ENCODE peak calls at places on chromosomes 5 and 9, in nine cellular contexts. R is prostate gland, O is PC-3, W is uterus, L is dorsolateral prefrontal cortex, X is Peyer's patch, S is stomach, I is left lung, E is K562. T is an unnamed sample.

GRCh38 chr9:130399768-130400167 is 45.0 kb upstream of the ASS1 start:
- DNase-seq in R (no peak), O (no peak), W (no peak), L (no peak), X (no peak), S (no peak), I (no peak), E (no peak), T (no peak)

GRCh38 chr5:65919773-65920172 is 6.6 kb upstream of the ERBIN start:
- DNase-seq in R (no peak), O (peak; percentile 33), W (no peak), L (no peak), X (no peak), S (no peak), I (no peak), E (no peak), T (no peak)

GRCh38 chr9:128457207-128457606 is 1.4 kb downstream of the ODF2 start:
- DNase-seq in R (no peak), O (no peak), W (no peak), L (no peak), X (no peak), S (no peak), I (no peak), E (no peak), T (no peak)

GRCh38 chr9:17272510-17272909 is 137.7 kb downstream of the CNTLN start:
- DNase-seq in R (no peak), O (no peak), W (no peak), L (no peak), X (no peak), S (no peak), I (no peak), E (no peak), T (no peak)

GRCh38 chr5:6235726-6236125 is 142.6 kb downstream of the MED10 start:
- DNase-seq in R (no peak), O (no peak), W (no peak), L (no peak), X (no peak), S (no peak), I (no peak), E (no peak), T (no peak)

GRCh38 chr5:142322747-142323479 is 1.9 kb downstream of the SPRY4 start:
- DNase-seq in R (no peak), O (peak; percentile 20), W (peak; percentile 60), L (no peak), X (peak; percentile 56), S (no peak), I (no peak), E (no peak), T (peak; percentile 34)

GRCh38 chr9:134627417-134628353 is 13.9 kb upstream of the COL5A1 start:
- DNase-seq in R (no peak), O (no peak), W (peak; percentile 11), L (peak; percentile 27), X (peak; percentile 34), S (no peak), I (peak; percentile 61), E (no peak), T (no peak)

GRCh38 chr9:134223091-134223490 is 58.7 kb upstream of the RNU6ATAC start:
- DNase-seq in R (no peak), O (no peak), W (no peak), L (no peak), X (peak; percentile 32), S (no peak), I (no peak), E (no peak), T (no peak)

GRCh38 chr9:137672907-137673791 is 54.3 kb downstream of the EHMT1 start:
- DNase-seq in R (peak; percentile 64), O (peak; percentile 70), W (no peak), L (no peak), X (no peak), S (peak; percentile 53), I (no peak), E (peak; percentile 63), T (peak; percentile 53)

GRCh38 chr9:23826120-23826629 is at the start of gene ELAVL2:
- DNase-seq in R (peak; percentile 34), O (peak; percentile 98), W (peak; percentile 89), L (peak; percentile 98), X (peak; percentile 77), S (peak; percentile 65), I (peak; percentile 78), E (no peak), T (no peak)

GRCh38 chr9:23824241-23825142 is 1.5 kb downstream of the ELAVL2 start:
- DNase-seq in R (no peak), O (peak; percentile 40), W (no peak), L (no peak), X (peak; percentile 35), S (no peak), I (peak; percentile 64), E (no peak), T (no peak)

GRCh38 chr9:23825700-23826099 is 340 bp downstream of the ELAVL2 start:
- DNase-seq in R (no peak), O (no peak), W (no peak), L (no peak), X (no peak), S (no peak), I (no peak), E (no peak), T (no peak)

GRCh38 chr9:23822331-23823169 is 3.5 kb downstream of the ELAVL2 start:
- DNase-seq in R (no peak), O (no peak), W (no peak), L (no peak), X (no peak), S (no peak), I (peak; percentile 51), E (no peak), T (no peak)

GRCh38 chr9:23825143-23825531 is 903 bp downstream of the ELAVL2 start:
- DNase-seq in R (no peak), O (no peak), W (no peak), L (no peak), X (no peak), S (no peak), I (peak; percentile 13), E (no peak), T (no peak)
- H3K27me3 ChIP-seq in R (peaks cover 43% of the 10 kb centered on the region), O (peaks cover 5% of the 10 kb centered on the region), W (peaks cover 41% of the 10 kb centered on the region), L (peaks cover 86% of the 10 kb centered on the region), X (no peaks in the 10 kb centered on the region), S (peaks cover 98% of the 10 kb centered on the region), I (peaks cover 70% of the 10 kb centered on the region), E (no peaks in the 10 kb centered on the region), T (peaks cover 4% of the 10 kb centered on the region)

GRCh38 chr5:121055586-121055985 is 591.5 kb downstream of the PRR16 start:
- DNase-seq in R (no peak), O (no peak), W (no peak), L (no peak), X (no peak), S (no peak), I (no peak), E (no peak), T (no peak)
- TF ChIP-seq CTCF in R (no peak), O (no peak), W (no peak), L (no peak), X (no peak), S (no peak), I (no peak), E (no peak), T (no peak)

GRCh38 chr9:132791699-132792240 is 86.3 kb downstream of the AK8 start:
- DNase-seq in R (no peak), O (no peak), W (no peak), L (no peak), X (no peak), S (no peak), I (no peak), E (no peak), T (no peak)
- H3K27me3 ChIP-seq in R (no peaks in the 10 kb centered on the region), O (peaks cover 3% of the 10 kb centered on the region), W (no peaks in the 10 kb centered on the region), L (no peaks in the 10 kb centered on the region), X (no peaks in the 10 kb centered on the region), S (peaks cover 8% of the 10 kb centered on the region), I (no peaks in the 10 kb centered on the region), E (peaks cover 5% of the 10 kb centered on the region), T (peaks cover 3% of the 10 kb centered on the region)

GRCh38 chr5:180806351-180807011 is 3.9 kb upstream of the MGAT1 start:
- DNase-seq in R (no peak), O (no peak), W (no peak), L (no peak), X (no peak), S (no peak), I (no peak), E (no peak), T (peak; percentile 58)

GRCh38 chr5:180801596-180802324 is 846 bp downstream of the MGAT1 start:
- DNase-seq in R (peak; percentile 39), O (no peak), W (no peak), L (no peak), X (no peak), S (peak; percentile 51), I (peak; percentile 71), E (no peak), T (no peak)

GRCh38 chr5:180804129-180804601 is 1.6 kb upstream of the MGAT1 start:
- DNase-seq in R (no peak), O (no peak), W (no peak), L (no peak), X (no peak), S (no peak), I (peak; percentile 76), E (no peak), T (no peak)

GRCh38 chr5:180802325-180803180 is at the start of gene MGAT1:
- DNase-seq in R (peak; percentile 86), O (peak; percentile 90), W (peak; percentile 89), L (peak; percentile 58), X (peak; percentile 93), S (peak; percentile 86), I (peak; percentile 97), E (peak; percentile 93), T (peak; percentile 91)

GRCh38 chr5:180803181-180804128 is 849 bp upstream of the MGAT1 start:
- DNase-seq in R (peak; percentile 59), O (no peak), W (peak; percentile 58), L (peak; percentile 57), X (peak; percentile 71), S (peak; percentile 69), I (peak; percentile 95), E (peak; percentile 60), T (peak; percentile 88)
- TF ChIP-seq CTCF in R (no peak), O (no peak), W (peak; percentile 28), L (no peak), X (no peak), S (no peak), I (no peak), E (peak; percentile 21), T (no peak)